ENCODE peak calls at places on chromosomes 7 and 10, in seven cellular contexts. G, E, R, V, L, W and B are unnamed samples.

GRCh38 chr10:61280303-61280702 is 172.9 kb downstream of the TMEM26 start:
- DNase-seq in G (no peak), E (peak), R (no peak), V (no peak), L (peak), W (no peak), B (peak)

GRCh38 chr10:12907651-12908050 is 93.9 kb downstream of the CCDC3 start:
- DNase-seq in G (no peak), E (no peak), R (no peak), V (no peak), L (peak), W (no peak), B (no peak)

GRCh38 chr10:28542728-28543127 is 9.8 kb downstream of the WAC start:
- DNase-seq in G (no peak), E (no peak), R (no peak), V (no peak), L (no peak), W (no peak), B (no peak)

GRCh38 chr10:27646194-27646593 is 99.4 kb downstream of the MKX start:
- DNase-seq in G (no peak), E (no peak), R (no peak), V (no peak), L (peak), W (no peak), B (peak)

GRCh38 chr7:7789551-7789988 is 71.2 kb upstream of the RPA3 start:
- DNase-seq in G (no peak), E (no peak), R (no peak), V (no peak), L (no peak), W (no peak), B (no peak)

GRCh38 chr7:1843271-1843861 is 173.3 kb downstream of the ELFN1 start:
- DNase-seq in G (no peak), E (no peak), R (no peak), V (no peak), L (no peak), W (no peak), B (no peak)

GRCh38 chr10:58546137-58546536 is 33.5 kb downstream of the BICC1 start:
- DNase-seq in G (no peak), E (no peak), R (no peak), V (no peak), L (no peak), W (no peak), B (no peak)

GRCh38 chr7:2631924-2632716 is at the start of gene TTYH3:
- DNase-seq in G (no peak), E (no peak), R (no peak), V (no peak), L (no peak), W (no peak), B (no peak)

GRCh38 chr7:140534743-140535142 is 55.4 kb upstream of the MKRN1 start:
- DNase-seq in G (no peak), E (no peak), R (no peak), V (no peak), L (no peak), W (no peak), B (no peak)

GRCh38 chr7:105691029-105691691 is 109.9 kb upstream of the EFCAB10 start:
- DNase-seq in G (no peak), E (peak), R (no peak), V (no peak), L (peak), W (no peak), B (no peak)

GRCh38 chr7:100674441-100675407 is 1.2 kb downstream of the GNB2 start:
- DNase-seq in G (no peak), E (no peak), R (peak), V (no peak), L (peak), W (no peak), B (no peak)

GRCh38 chr10:67697646-67698245 is 1.8 kb upstream of the CTNNA3 start:
- DNase-seq in G (no peak), E (peak), R (peak), V (no peak), L (peak), W (peak), B (peak)

GRCh38 chr10:87861566-87861952 is 1.8 kb downstream of the KLLN start:
- DNase-seq in G (peak), E (peak), R (peak), V (no peak), L (peak), W (no peak), B (peak)

GRCh38 chr10:131577786-131578471 is 266.4 kb upstream of the TCERG1L start:
- DNase-seq in G (no peak), E (no peak), R (no peak), V (no peak), L (no peak), W (no peak), B (no peak)

GRCh38 chr10:68083953-68084352 is 8.9 kb upstream of the HERC4 start:
- DNase-seq in G (no peak), E (no peak), R (no peak), V (no peak), L (no peak), W (no peak), B (no peak)

GRCh38 chr10:99203310-99203709 is 32.3 kb downstream of the HPSE2 start:
- DNase-seq in G (no peak), E (no peak), R (no peak), V (no peak), L (no peak), W (no peak), B (no peak)

GRCh38 chr7:26321440-26321839 is 29.8 kb downstream of the SNX10 start:
- DNase-seq in G (no peak), E (peak), R (no peak), V (no peak), L (no peak), W (no peak), B (peak)

GRCh38 chr10:95214369-95214768 is 20.3 kb downstream of the ACSM6 start:
- DNase-seq in G (no peak), E (no peak), R (no peak), V (no peak), L (no peak), W (no peak), B (no peak)

GRCh38 chr10:59098811-59099452 is 77.5 kb upstream of the PHYHIPL start:
- DNase-seq in G (no peak), E (no peak), R (no peak), V (peak), L (peak), W (no peak), B (no peak)

GRCh38 chr10:117967149-117967548 is 79.6 kb downstream of the RAB11FIP2 start:
- DNase-seq in G (no peak), E (no peak), R (no peak), V (no peak), L (no peak), W (peak), B (no peak)

GRCh38 chr7:107694395-107694794 is 33.8 kb downstream of the SLC26A4 start:
- DNase-seq in G (no peak), E (peak), R (no peak), V (no peak), L (peak), W (peak), B (no peak)

GRCh38 chr7:128745706-128746105 is 6.5 kb downstream of the CALU start:
- DNase-seq in G (no peak), E (no peak), R (no peak), V (no peak), L (no peak), W (no peak), B (no peak)

GRCh38 chr7:38369816-38370493 is 96.5 kb upstream of the TARP start:
- DNase-seq in G (peak), E (peak), R (peak), V (peak), L (peak), W (peak), B (peak)

GRCh38 chr7:26156454-26157365 is 4.7 kb downstream of the NFE2L3 start:
- DNase-seq in G (no peak), E (peak), R (no peak), V (no peak), L (peak), W (no peak), B (peak)

GRCh38 chr10:28331821-28332220 is 29.0 kb upstream of the MPP7 start:
- DNase-seq in G (no peak), E (peak), R (no peak), V (no peak), L (peak), W (no peak), B (no peak)

GRCh38 chr7:30652951-30653641 is 29.2 kb downstream of the CRHR2 start:
- DNase-seq in G (peak), E (no peak), R (peak), V (no peak), L (no peak), W (no peak), B (no peak)

GRCh38 chr10:97355571-97355975 is 21.0 kb upstream of the FRAT2 start:
- DNase-seq in G (no peak), E (no peak), R (peak), V (no peak), L (peak), W (no peak), B (no peak)

GRCh38 chr10:86366902-86367338 is 325 bp upstream of the GRID1 start:
- DNase-seq in G (no peak), E (no peak), R (no peak), V (no peak), L (no peak), W (no peak), B (no peak)

GRCh38 chr10:106548832-106549231 is 615.7 kb downstream of the SORCS1 start:
- DNase-seq in G (no peak), E (no peak), R (no peak), V (no peak), L (no peak), W (no peak), B (no peak)

GRCh38 chr10:66783296-66783695 is 142.5 kb upstream of the LRRTM3 start:
- DNase-seq in G (no peak), E (peak), R (no peak), V (no peak), L (no peak), W (no peak), B (peak)

GRCh38 chr10:101310528-101311439 is 43.2 kb upstream of the BTRC start:
- DNase-seq in G (no peak), E (peak), R (peak), V (no peak), L (no peak), W (no peak), B (no peak)

GRCh38 chr7:16739863-16740622 is 13.5 kb upstream of the TSPAN13 start:
- DNase-seq in G (no peak), E (peak), R (no peak), V (peak), L (peak), W (no peak), B (peak)